ENCODE peak calls at places on chromosome 14, in nine cellular contexts. D is AG10803, A is uterus, S is PC-9, E is breast epithelium, X is astrocyte, Q is adrenal gland, K is A549, F is mucosa of descending colon. W is an unnamed sample.

GRCh38 chr14:103126873-103127304 is 3.6 kb downstream of the TNFAIP2 start:
- DNase-seq in D (no peak), A (peak; percentile 48), S (peak; percentile 46), E (no peak), X (no peak), Q (peak; percentile 51), K (no peak), F (peak; percentile 81), W (peak; percentile 55)

GRCh38 chr14:55749201-55749812 is 169.3 kb downstream of the KTN1 start:
- DNase-seq in D (peak; percentile 5), A (no peak), S (peak; percentile 72), E (peak; percentile 21), X (no peak), Q (no peak), K (no peak), F (no peak), W (no peak)

GRCh38 chr14:53432378-53432802 is 279.3 kb upstream of the DDHD1 start:
- DNase-seq in D (peak; percentile 41), A (no peak), S (no peak), E (no peak), X (peak; percentile 22), Q (no peak), K (peak; percentile 47), F (no peak), W (no peak)

GRCh38 chr14:70052990-70053389 is 135.8 kb downstream of the SLC8A3 start:
- DNase-seq in D (peak; percentile 2), A (no peak), S (no peak), E (no peak), X (no peak), Q (peak; percentile 20), K (no peak), F (no peak), W (no peak)

GRCh38 chr14:67167420-67168109 is 21.7 kb upstream of the GARIN2 start:
- DNase-seq in D (peak; percentile 41), A (no peak), S (peak; percentile 79), E (no peak), X (peak; percentile 37), Q (no peak), K (no peak), F (no peak), W (no peak)

GRCh38 chr14:100212476-100213333 is 26.2 kb upstream of the YY1 start:
- DNase-seq in D (no peak), A (no peak), S (no peak), E (no peak), X (no peak), Q (no peak), K (no peak), F (no peak), W (no peak)

GRCh38 chr14:99671230-99672224 is 12.6 kb upstream of the CYP46A1 start:
- DNase-seq in D (no peak), A (no peak), S (no peak), E (no peak), X (no peak), Q (no peak), K (no peak), F (peak; percentile 40), W (no peak)

GRCh38 chr14:68770553-68771286 is 22.1 kb downstream of the ZFP36L1 start:
- DNase-seq in D (no peak), A (no peak), S (no peak), E (no peak), X (no peak), Q (no peak), K (no peak), F (no peak), W (no peak)

DNA sequence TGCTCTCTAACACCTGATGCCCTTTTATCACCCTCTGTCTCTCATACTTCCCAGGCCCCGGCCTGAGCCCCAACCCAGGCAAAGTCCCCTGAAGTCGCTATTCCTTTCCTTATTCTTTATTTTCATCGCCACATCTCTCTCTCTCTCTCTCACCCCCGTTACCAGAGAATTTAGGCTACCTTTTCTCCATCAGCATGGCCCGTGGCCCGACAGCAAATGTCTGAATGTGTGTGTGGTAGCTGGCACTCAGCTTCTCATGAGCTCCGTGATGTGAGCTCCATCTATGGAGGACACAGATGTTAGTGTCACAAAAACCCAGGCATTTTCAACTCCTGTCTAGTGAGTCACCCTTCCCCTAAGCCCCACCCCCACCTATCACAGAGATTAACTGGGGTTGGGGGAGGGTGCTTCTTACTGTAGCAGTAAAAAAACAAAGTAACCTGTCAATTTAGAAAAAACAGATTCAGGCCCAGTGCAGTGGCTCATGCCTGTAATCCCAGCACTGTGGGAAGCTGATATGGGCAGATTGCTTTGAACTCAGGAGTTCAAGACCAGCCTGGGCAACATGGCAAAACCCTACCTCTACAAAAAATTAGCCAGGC is 53.8 kb downstream of the VCPKMT start:
- DNase-seq in D (peak; percentile 67), A (peak; percentile 59), S (peak; percentile 87), E (no peak), X (peak; percentile 80), Q (peak; percentile 74), K (peak; percentile 72), F (no peak), W (no peak)
- H3K4me3 ChIP-seq in D (no peak overlapping the region), A (no peak overlapping the region), S (peak overlapping the region; percentile 37), E (no peak overlapping the region), X (no peak overlapping the region), Q (no peak overlapping the region), K (no peak overlapping the region), F (no peak overlapping the region), W (no peak overlapping the region)

GRCh38 chr14:104792945-104793702 is 2.4 kb downstream of the AKT1 start:
- DNase-seq in D (no peak), A (no peak), S (no peak), E (no peak), X (no peak), Q (no peak), K (no peak), F (no peak), W (no peak)

GRCh38 chr14:104793703-104793959 is 1.9 kb downstream of the AKT1 start:
- DNase-seq in D (no peak), A (no peak), S (no peak), E (no peak), X (no peak), Q (no peak), K (no peak), F (no peak), W (no peak)

GRCh38 chr14:104795468-104795780 is at the start of gene AKT1:
- DNase-seq in D (no peak), A (no peak), S (no peak), E (no peak), X (no peak), Q (no peak), K (no peak), F (no peak), W (no peak)

GRCh38 chr14:104794641-104795467 is 694 bp downstream of the AKT1 start:
- DNase-seq in D (peak; percentile 21), A (no peak), S (no peak), E (no peak), X (peak; percentile 14), Q (peak; percentile 64), K (no peak), F (peak; percentile 70), W (no peak)

DNA sequence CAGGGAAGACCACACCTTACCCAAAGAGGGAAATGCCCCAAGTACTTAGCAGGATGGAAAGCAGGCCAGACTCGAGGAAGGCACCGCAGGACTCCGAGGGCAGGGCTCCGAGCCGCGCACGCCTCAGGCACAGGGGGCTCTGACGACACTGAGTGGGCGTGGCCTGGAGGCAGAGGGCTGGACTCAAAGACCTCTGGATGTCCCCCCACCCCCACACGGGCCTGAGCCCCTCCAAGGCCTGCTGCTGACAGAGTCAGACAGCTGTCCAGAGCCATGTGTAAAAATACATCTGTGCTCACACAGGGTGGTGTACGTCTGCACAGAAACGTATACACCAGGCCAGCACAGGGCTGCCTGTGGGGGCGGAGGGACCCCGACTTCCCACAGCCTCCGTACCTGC is 1.4 kb downstream of the AKT1 start:
- DNase-seq in D (peak; percentile 52), A (no peak), S (no peak), E (no peak), X (peak; percentile 47), Q (peak; percentile 64), K (peak; percentile 73), F (peak; percentile 73), W (peak; percentile 66)
- H3K4me3 ChIP-seq in D (peak overlapping the region; percentile 76), A (peak overlapping the region; percentile 40), S (peak overlapping the region; percentile 74), E (peak overlapping the region; percentile 76), X (peak overlapping the region; percentile 87), Q (peak overlapping the region; percentile 96), K (peak overlapping the region; percentile 94), F (peak overlapping the region; percentile 67), W (peak overlapping the region; percentile 39)

DNA sequence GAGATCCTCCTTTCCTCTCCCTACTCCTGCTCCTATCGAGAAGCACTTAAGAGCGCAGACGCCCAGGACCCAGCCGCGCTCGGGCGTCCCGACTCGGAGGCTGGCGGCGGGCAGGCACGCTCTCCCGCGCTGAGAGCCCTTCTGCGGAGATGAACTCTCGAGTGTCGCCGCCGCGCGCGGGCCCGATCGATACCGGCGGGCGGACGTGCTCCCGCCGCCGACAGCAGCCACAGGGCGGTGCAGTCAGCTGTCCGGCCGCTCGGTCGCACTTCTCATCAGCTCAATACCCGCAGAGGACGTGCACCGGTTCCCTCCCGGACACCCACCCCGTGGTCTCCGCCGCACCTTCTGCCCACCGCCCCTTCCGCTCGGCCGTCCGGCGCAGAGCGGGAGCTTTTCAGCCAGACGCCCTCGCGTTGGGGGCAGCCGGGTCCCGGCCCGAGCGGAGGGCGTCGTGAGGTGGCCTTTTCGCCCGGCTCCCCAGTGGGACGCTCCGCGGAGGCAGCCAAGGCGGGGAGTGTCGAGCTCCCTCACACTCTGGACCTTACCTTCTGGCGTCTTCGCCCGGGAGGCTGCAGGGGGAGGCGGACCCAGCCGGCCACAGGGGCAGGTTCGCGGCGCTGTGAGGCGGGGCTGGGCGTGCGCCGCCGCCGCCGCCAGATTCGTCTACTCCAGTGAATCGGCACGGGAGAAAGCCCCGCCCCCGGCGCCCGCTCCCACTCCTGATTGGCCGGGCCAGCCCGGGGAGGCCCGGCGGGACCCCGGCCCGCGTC is 421 bp upstream of the INSM2 start:
- DNase-seq in D (peak; percentile 20), A (no peak), S (peak; percentile 45), E (no peak), X (peak; percentile 10), Q (peak; percentile 52), K (peak; percentile 60), F (peak; percentile 78), W (peak; percentile 30)
- H3K4me3 ChIP-seq in D (peak overlapping the region; percentile 58), A (peak overlapping the region; percentile 1), S (peak overlapping the region; percentile 70), E (peak overlapping the region; percentile 42), X (peak overlapping the region; percentile 54), Q (peak overlapping the region; percentile 74), K (peak overlapping the region; percentile 61), F (no peak overlapping the region), W (peak overlapping the region; percentile 3)

GRCh38 chr14:64762044-64763034 is 58.1 kb downstream of the PLEKHG3 start:
- DNase-seq in D (peak; percentile 80), A (peak; percentile 90), S (peak; percentile 86), E (peak; percentile 43), X (peak; percentile 92), Q (peak; percentile 84), K (peak; percentile 90), F (peak; percentile 85), W (peak; percentile 57)

GRCh38 chr14:64761441-64762043 is 57.3 kb downstream of the PLEKHG3 start:
- DNase-seq in D (no peak), A (peak; percentile 45), S (no peak), E (no peak), X (no peak), Q (no peak), K (peak; percentile 53), F (no peak), W (no peak)

GRCh38 chr14:64764641-64765520 is 60.7 kb downstream of the PLEKHG3 start:
- DNase-seq in D (peak; percentile 73), A (peak; percentile 77), S (no peak), E (peak; percentile 52), X (peak; percentile 48), Q (peak; percentile 62), K (peak; percentile 83), F (peak; percentile 85), W (peak; percentile 63)

GRCh38 chr14:64763801-64764511 is 59.7 kb downstream of the PLEKHG3 start:
- DNase-seq in D (peak; percentile 74), A (peak; percentile 49), S (no peak), E (no peak), X (peak; percentile 21), Q (no peak), K (no peak), F (no peak), W (no peak)

DNA sequence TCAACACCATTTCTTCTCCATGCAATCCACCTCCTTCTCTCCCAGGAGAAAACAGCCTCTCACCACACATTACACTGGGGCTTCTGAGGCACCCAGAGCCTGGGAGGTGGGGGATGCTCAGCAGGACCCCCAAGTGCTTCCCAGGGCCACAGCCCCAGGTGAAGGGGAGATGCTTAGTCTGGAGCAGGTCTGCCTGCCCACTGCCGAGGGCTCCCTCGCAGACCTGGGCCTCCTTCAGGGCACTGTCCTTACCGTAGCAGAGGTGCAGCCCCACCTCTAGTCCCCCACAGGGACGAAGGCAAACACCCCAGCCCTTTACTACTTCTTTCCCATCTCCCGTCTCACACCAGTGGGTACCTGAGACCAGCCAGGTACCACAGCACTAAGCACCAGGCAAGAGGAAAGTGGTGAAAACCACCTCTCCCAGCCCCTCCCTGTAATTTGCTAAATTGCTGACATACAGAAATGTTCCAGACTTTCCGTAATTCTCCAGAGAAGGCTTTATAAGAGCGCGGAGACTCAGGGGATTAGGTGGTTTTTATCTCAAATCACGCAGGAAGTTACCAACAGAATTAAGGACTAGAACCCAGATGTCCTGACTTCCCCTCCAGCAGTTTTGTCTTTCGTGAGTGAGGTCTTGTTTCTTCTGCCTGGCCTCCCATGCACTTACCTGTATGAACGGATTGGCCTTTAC is 59.0 kb downstream of the PLEKHG3 start:
- DNase-seq in D (no peak), A (no peak), S (no peak), E (no peak), X (no peak), Q (no peak), K (no peak), F (no peak), W (no peak)
- H3K4me3 ChIP-seq in D (no peak overlapping the region), A (no peak overlapping the region), S (no peak overlapping the region), E (no peak overlapping the region), X (no peak overlapping the region), Q (no peak overlapping the region), K (no peak overlapping the region), F (no peak overlapping the region), W (no peak overlapping the region)

W was measured in lung.